ENCODE peak calls at places on chromosomes 16 and 17, in eight cellular contexts. R is activated naive CD8-positive, alpha-beta T cell treated with anti-CD3 and anti-CD28 coated beads, Interleukin-2, amount 50 U/mL, for 24 hours; N is heart left ventricle; J is activated CD4-positive, alpha-beta memory T cell treated with anti-CD3 and anti-CD28 coated beads, Interleukin-2, amount 10 ng/mL, durations not matched to agents 7 days and 5 days; H is fibroblast of the conjunctiva; K is C1 segment of cervical spinal cord; Y is glomerular endothelial cell; T is HFF-Myc. L is an unnamed sample.

GRCh38 chr17:2852211-2852610 is 56.0 kb downstream of the RAP1GAP2 start:
- DNase-seq in J (no peak), T (no peak), R (no peak), K (no peak), N (no peak), Y (no peak), H (no peak), L (no peak)

GRCh38 chr16:66510711-66511614 is 39.0 kb downstream of the TK2 start:
- DNase-seq in Y (no peak), N (no peak), T (no peak), K (no peak), R (no peak), H (no peak), J (no peak), L (no peak)

GRCh38 chr16:8866118-8866883 is 2.5 kb downstream of the CARHSP1 start:
- DNase-seq in Y (no peak), K (no peak), N (no peak), R (no peak), H (no peak), J (no peak), T (no peak), L (no peak)

GRCh38 chr16:85398688-85399582 is 214.2 kb upstream of the GSE1 start:
- DNase-seq in K (no peak), T (no peak), J (no peak), R (no peak), N (peak), H (no peak), Y (no peak), L (no peak)

GRCh38 chr16:88065747-88066142 is 114.5 kb downstream of the BANP start:
- DNase-seq in T (no peak), Y (no peak), K (no peak), N (peak), J (no peak), H (no peak), R (no peak), L (no peak)

GRCh38 chr16:89564476-89565255 is 4.2 kb downstream of the RPL13 start:
- DNase-seq in K (no peak), Y (no peak), R (peak), T (no peak), N (no peak), H (no peak), J (no peak), L (no peak)

GRCh38 chr17:17648762-17649161 is 32.5 kb upstream of the RAI1 start:
- DNase-seq in Y (no peak), N (no peak), K (no peak), T (no peak), R (no peak), J (no peak), H (no peak), L (no peak)

GRCh38 chr16:77657016-77657415 is 65.3 kb upstream of the NUDT7 start:
- DNase-seq in J (no peak), Y (no peak), R (no peak), T (no peak), K (no peak), H (no peak), N (no peak), L (peak)

GRCh38 chr17:62692721-62693431 is 65.4 kb downstream of the MRC2 start:
- DNase-seq in N (no peak), K (no peak), Y (no peak), T (no peak), R (peak), H (no peak), J (no peak), L (no peak)

GRCh38 chr16:61900482-61900881 is 135.8 kb downstream of the CDH8 start:
- DNase-seq in Y (no peak), R (no peak), H (peak), K (no peak), N (no peak), T (no peak), J (no peak), L (peak)

GRCh38 chr16:84198401-84198800 is 7.4 kb downstream of the ADAD2 start:
- DNase-seq in T (no peak), R (no peak), N (no peak), K (no peak), H (peak), J (no peak), Y (no peak), L (peak)

GRCh38 chr16:48361540-48361939 is 23.7 kb downstream of the SIAH1 start:
- DNase-seq in K (no peak), T (no peak), N (no peak), Y (no peak), J (no peak), R (no peak), H (no peak), L (no peak)

GRCh38 chr16:84109598-84110325 is 7.0 kb downstream of the MBTPS1 start:
- DNase-seq in T (no peak), H (no peak), K (no peak), N (no peak), J (no peak), R (no peak), Y (no peak), L (no peak)

GRCh38 chr16:11142261-11142630 is 113.8 kb downstream of the SOCS1 start:
- DNase-seq in K (no peak), J (no peak), T (no peak), H (no peak), N (no peak), Y (no peak), R (no peak), L (no peak)

GRCh38 chr17:81735181-81736102 is 23.4 kb downstream of the SLC25A10 start:
- DNase-seq in J (no peak), H (no peak), N (no peak), K (no peak), T (no peak), R (no peak), Y (no peak), L (no peak)

GRCh38 chr17:51152766-51153209 is 571 bp upstream of the NME1 start:
- DNase-seq in J (no peak), H (no peak), N (no peak), T (no peak), Y (no peak), R (no peak), K (no peak), L (no peak)

GRCh38 chr17:79556263-79556662 is 54.6 kb downstream of the RBFOX3 start:
- DNase-seq in H (no peak), N (no peak), T (no peak), Y (no peak), K (no peak), J (no peak), R (no peak), L (no peak)

GRCh38 chr17:19578545-19578944 is 44.9 kb downstream of the SLC47A1 start:
- DNase-seq in J (no peak), R (no peak), K (no peak), H (peak), T (no peak), Y (no peak), N (no peak), L (no peak)

GRCh38 chr17:41620583-41621434 is 3.6 kb downstream of the KRT17 start:
- DNase-seq in R (no peak), K (no peak), N (peak), T (peak), Y (no peak), H (no peak), J (no peak), L (no peak)

GRCh38 chr17:28268610-28269313 is 50.2 kb upstream of the TMEM97 start:
- DNase-seq in T (no peak), H (no peak), J (no peak), R (no peak), Y (no peak), K (no peak), N (no peak), L (no peak)

GRCh38 chr16:57721765-57722499 is 13.6 kb upstream of the KATNB1 start:
- DNase-seq in T (no peak), R (no peak), Y (no peak), J (no peak), N (no peak), H (no peak), K (no peak), L (no peak)

GRCh38 chr17:2282297-2282873 is 21.2 kb downstream of the SMG6 start:
- DNase-seq in J (no peak), R (no peak), N (no peak), T (peak), K (no peak), H (peak), Y (peak), L (peak)

GRCh38 chr17:50353600-50354195 is 7.8 kb downstream of the XYLT2 start:
- DNase-seq in H (no peak), J (no peak), T (no peak), R (no peak), K (no peak), N (no peak), Y (no peak), L (no peak)

GRCh38 chr17:2904135-2904534 is 107.9 kb downstream of the RAP1GAP2 start:
- DNase-seq in Y (no peak), N (peak), K (no peak), T (no peak), J (no peak), H (no peak), R (no peak), L (no peak)

GRCh38 chr17:38702166-38702899 is 2.7 kb upstream of the MLLT6 start:
- DNase-seq in T (no peak), Y (no peak), K (peak), N (peak), J (peak), R (peak), H (peak), L (peak)

GRCh38 chr17:50469671-50470305 is 1.1 kb upstream of the CHAD start:
- DNase-seq in T (no peak), J (no peak), N (no peak), Y (no peak), R (no peak), H (no peak), K (no peak), L (no peak)

GRCh38 chr16:83037102-83037501 is 410.3 kb downstream of the CDH13 start:
- DNase-seq in N (no peak), Y (no peak), H (no peak), K (no peak), J (no peak), T (no peak), R (no peak), L (no peak)

GRCh38 chr16:886802-887731 is 83.7 kb downstream of the LMF1 start:
- DNase-seq in H (no peak), N (peak), J (no peak), R (no peak), T (no peak), Y (no peak), K (no peak), L (no peak)